ENCODE peak calls at places on chromosomes 13 and 19, in five cellular contexts. Z is K562, R is HepG2, G is A549, V is H1. D is an unnamed sample.

GRCh38 chr13:50277127-50277526 is 261.9 kb downstream of the KCNRG start:
- DNase-seq in Z (no peak), R (no peak), G (no peak), V (no peak), D (no peak)

GRCh38 chr19:18696023-18696422 is 12.5 kb downstream of the CRTC1 start:
- DNase-seq in Z (no peak), R (no peak), G (no peak), V (no peak), D (no peak)

GRCh38 chr13:24540236-24541126 is 27.9 kb upstream of the PARP4 start:
- DNase-seq in Z (peak), R (peak), G (peak), V (peak), D (no peak)

GRCh38 chr13:97306646-97307045 is 84.5 kb downstream of the MBNL2 start:
- DNase-seq in Z (no peak), R (peak), G (peak), V (no peak), D (no peak)

GRCh38 chr13:32445461-32445860 is 17.5 kb upstream of the N4BP2L1 start:
- DNase-seq in Z (no peak), R (no peak), G (no peak), V (no peak), D (no peak)

GRCh38 chr13:25300861-25301346 is 521 bp upstream of the NUP58 start:
- DNase-seq in Z (no peak), R (no peak), G (no peak), V (no peak), D (no peak)

GRCh38 chr19:48186541-48186991 is 16.1 kb downstream of the ZSWIM9 start:
- DNase-seq in Z (no peak), R (no peak), G (no peak), V (no peak), D (no peak)

GRCh38 chr13:79782541-79783216 is 301.7 kb downstream of the NDFIP2 start:
- DNase-seq in Z (no peak), R (peak), G (no peak), V (peak), D (peak)

GRCh38 chr13:44815507-44816074 is 173.7 kb downstream of the NUFIP1 start:
- DNase-seq in Z (no peak), R (peak), G (peak), V (no peak), D (peak)

GRCh38 chr19:45828945-45829344 is 13.8 kb upstream of the RSPH6A start:
- DNase-seq in Z (no peak), R (no peak), G (no peak), V (no peak), D (no peak)

GRCh38 chr13:35978607-35979316 is 152.4 kb downstream of the DCLK1 start:
- DNase-seq in Z (peak), R (peak), G (peak), V (peak), D (peak)

GRCh38 chr13:49308977-49309408 is 61.3 kb downstream of the CDADC1 start:
- DNase-seq in Z (no peak), R (no peak), G (no peak), V (no peak), D (peak)

GRCh38 chr19:10292206-10292788 is 2.5 kb downstream of the ICAM5 start:
- DNase-seq in Z (peak), R (peak), G (peak), V (peak), D (peak)

GRCh38 chr19:49272204-49272603 is 52.8 kb downstream of the SLC6A16 start:
- DNase-seq in Z (no peak), R (no peak), G (peak), V (no peak), D (peak)

GRCh38 chr19:49654581-49654980 is 11.1 kb downstream of the IRF3 start:
- DNase-seq in Z (no peak), R (no peak), G (no peak), V (no peak), D (no peak)

GRCh38 chr13:43087960-43088580 is 64.7 kb downstream of the DNAJC15 start:
- DNase-seq in Z (no peak), R (no peak), G (no peak), V (no peak), D (peak)

GRCh38 chr19:7856679-7857663 is 17.2 kb downstream of the PRR36 start:
- DNase-seq in Z (no peak), R (no peak), G (no peak), V (no peak), D (no peak)

GRCh38 chr13:43424386-43424785 is 362.4 kb downstream of the ENOX1 start:
- DNase-seq in Z (no peak), R (no peak), G (no peak), V (no peak), D (no peak)

GRCh38 chr13:74443623-74444022 is 309.4 kb upstream of the KLF12 start:
- DNase-seq in Z (no peak), R (no peak), G (peak), V (no peak), D (peak)

GRCh38 chr19:43664008-43664407 is 6.0 kb downstream of the PLAUR start:
- DNase-seq in Z (no peak), R (no peak), G (no peak), V (no peak), D (no peak)

GRCh38 chr13:72164811-72165210 is 297.8 kb upstream of the DACH1 start:
- DNase-seq in Z (no peak), R (no peak), G (no peak), V (no peak), D (no peak)

GRCh38 chr13:98083507-98083906 is 59.4 kb upstream of the FARP1 start:
- DNase-seq in Z (no peak), R (no peak), G (no peak), V (no peak), D (peak)

GRCh38 chr13:46795321-46795720 is 1.6 kb downstream of the ESD start:
- DNase-seq in Z (peak), R (no peak), G (no peak), V (no peak), D (no peak)

GRCh38 chr13:27374126-27374613 is 50.2 kb upstream of the GTF3A start:
- DNase-seq in Z (no peak), R (no peak), G (no peak), V (no peak), D (no peak)

GRCh38 chr19:12938536-12939291 is at the start of gene CALR:
- DNase-seq in Z (peak), R (no peak), G (peak), V (no peak), D (no peak)

GRCh38 chr13:93226623-93227279 is at the start of gene GPC6:
- DNase-seq in Z (peak), R (peak), G (peak), V (no peak), D (peak)

DNA sequence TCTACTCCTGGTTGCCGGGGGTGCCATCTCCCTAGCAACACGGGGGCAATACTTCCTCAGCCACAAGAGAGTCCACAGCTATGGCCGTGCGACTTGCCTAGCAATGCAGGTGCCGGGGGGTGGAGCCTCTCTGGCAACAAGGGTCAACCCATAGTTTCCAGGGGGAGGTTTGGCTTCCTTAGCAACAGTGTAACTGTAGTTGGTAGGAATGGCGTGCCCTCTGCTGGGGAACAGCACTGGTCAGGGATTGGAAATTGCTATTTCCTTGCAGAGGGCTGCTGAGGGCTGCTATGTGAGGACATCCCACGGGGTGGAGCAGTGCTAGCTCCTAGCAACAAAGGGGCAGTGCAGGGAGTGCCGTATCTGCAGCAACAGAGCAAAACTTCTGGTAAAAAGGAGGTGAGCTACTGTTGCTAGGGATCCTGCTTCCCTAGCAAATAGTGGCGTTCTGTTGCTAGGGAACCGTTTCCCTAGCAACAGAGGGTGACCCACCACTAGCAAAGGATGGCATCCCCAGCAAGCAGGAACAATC is 7.0 kb upstream of the TMC4 start:
- DNase-seq in Z (peak), R (peak), G (peak), V (peak), D (peak)
- TF ChIP-seq CTCF in Z (no peak), R (peak), G (peak), V (peak), D (peak)

DNA sequence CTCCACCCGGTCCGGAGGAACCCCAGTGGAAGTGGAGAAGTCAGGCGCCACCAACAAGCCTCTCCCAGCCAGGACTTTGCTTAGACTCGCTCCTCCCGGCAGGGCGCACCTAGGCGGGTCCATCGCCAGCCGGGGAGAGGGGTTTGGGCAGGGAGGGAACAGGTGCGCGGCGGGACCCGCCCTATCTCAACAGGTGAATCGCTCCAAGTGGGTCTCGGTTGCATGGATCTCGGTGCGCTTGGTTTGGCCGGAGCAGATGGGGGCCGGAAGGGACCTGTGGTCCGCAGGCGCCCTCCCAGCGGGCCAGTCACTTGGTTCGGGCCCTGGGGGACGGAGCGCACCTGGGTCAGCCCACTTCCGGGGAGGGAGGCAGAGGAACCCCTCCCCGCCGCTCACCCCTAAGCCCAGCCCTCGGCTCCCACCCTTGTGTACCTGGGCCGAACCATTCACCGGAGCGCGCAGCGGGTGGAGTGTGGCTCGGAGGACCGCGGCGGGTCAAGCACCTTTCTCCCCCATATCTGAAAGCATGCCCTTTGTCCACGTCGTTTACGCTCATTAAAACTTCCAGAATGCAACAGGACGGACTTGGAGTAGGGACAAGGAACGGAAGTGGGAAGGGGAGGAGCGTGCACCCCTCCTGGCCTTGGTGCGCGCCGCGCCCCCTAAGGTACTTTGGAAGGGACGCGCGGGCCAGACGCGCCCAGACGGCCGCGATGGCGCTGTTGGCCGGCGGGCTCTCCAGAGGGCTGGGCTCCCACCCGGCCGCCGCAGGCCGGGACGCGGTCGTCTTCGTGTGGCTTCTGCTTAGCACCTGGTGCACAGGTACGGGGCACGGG is at the start of gene LSR:
- DNase-seq in Z (peak), R (peak), G (peak), V (peak), D (no peak)
- TF ChIP-seq MAFK in Z (no peak), R (no peak), G (no peak), V (no peak), D (no peak)

GRCh38 chr13:29589234-29589633 is 6.3 kb downstream of the SLC7A1 start:
- DNase-seq in Z (no peak), R (no peak), G (no peak), V (no peak), D (peak)

GRCh38 chr13:29591310-29591709 is 4.2 kb downstream of the SLC7A1 start:
- DNase-seq in Z (no peak), R (no peak), G (no peak), V (no peak), D (peak)

GRCh38 chr13:29593605-29594297 is 1.7 kb downstream of the SLC7A1 start:
- DNase-seq in Z (no peak), R (no peak), G (no peak), V (no peak), D (no peak)

GRCh38 chr13:29587645-29588044 is 7.8 kb downstream of the SLC7A1 start:
- DNase-seq in Z (no peak), R (no peak), G (no peak), V (no peak), D (peak)

GRCh38 chr13:29589967-29590366 is 5.5 kb downstream of the SLC7A1 start:
- DNase-seq in Z (no peak), R (no peak), G (no peak), V (no peak), D (no peak)
- TF ChIP-seq CTCF in Z (no peak), R (peak), G (no peak), V (peak), D (peak)

DNA sequence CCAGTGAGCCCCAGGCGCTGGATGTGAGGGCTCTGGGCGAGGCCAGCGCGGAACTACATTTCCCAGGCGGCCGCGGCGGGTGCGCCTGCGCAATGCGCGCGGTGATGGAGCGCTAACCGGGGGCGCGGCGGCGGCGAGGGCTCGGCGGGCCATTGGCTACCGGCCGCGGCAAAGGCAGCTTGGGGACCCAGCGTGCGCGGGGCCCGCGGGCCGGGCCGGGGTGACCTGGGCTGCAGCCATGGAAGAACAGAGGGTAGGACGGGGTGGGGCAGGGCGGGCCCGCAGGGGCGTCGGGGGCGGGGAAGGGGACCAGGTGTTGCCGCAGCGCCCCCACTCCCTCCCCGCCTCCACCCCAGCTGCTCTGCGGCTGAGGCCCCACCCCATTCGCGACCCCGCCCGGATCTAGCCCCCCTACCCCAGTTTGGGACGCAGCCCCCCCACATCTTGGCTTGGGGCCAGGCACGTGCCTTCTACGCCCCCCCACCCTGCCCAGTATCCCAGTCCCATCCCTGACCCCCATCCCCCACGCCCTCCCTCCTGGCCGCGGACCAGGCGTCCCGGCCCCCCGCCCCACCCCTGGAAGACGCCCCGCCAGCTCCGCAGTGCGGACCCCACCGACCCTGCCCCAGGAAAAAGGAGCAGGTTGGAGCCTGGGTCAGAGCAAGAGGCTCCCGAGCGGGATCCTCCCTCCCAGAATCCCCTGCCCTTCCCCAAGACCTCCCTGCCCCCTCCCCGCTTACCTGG is at the start of gene FSD1:
- DNase-seq in Z (peak), R (no peak), G (peak), V (peak), D (peak)
- TF ChIP-seq MAFK in Z (no peak), R (no peak), G (no peak), V (no peak), D (no peak)

DNA sequence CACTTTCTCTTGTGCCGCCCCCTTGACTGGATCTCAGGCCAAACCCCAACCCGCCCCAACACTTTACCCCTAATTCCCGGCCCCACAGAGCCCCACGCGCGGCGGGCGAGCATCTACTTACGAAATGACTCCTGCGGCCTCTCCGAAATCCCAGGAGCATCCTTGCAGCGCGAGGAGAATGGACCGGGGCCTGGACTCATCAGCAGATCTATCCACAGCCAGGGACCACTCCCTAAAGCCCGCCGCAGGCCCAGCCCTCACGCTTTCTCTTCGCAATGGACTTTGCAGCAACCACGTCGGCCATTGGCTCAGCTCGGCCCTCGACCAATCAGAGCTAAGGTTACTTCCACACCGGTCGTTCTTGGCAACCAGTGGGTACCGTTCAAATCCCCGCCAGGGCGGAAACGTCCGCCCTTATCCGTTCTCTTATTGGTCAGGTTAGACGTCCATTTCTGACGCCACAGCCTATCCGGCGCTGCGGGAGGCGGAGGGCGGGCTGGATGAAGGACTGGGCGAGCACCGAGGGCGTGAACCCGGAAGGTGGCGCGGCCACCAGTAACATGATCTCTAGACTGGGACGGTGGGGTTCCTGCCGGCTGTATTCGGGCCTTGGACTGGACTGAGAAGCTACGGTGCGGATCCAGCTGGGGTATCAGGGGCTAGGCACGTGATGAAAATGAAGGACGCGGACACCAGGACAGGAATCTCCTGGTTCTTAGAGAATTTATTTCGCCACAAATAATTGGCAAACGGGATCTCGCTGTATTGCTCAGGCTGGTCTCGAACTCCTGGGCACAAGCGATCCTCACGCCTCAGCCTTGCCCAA is at the start of the genes CEP89 and FAAP24:
- DNase-seq in Z (peak), R (peak), G (peak), V (peak), D (peak)
- TF ChIP-seq CTCF in Z (no peak), R (peak), G (no peak), V (peak), D (no peak)

D was measured in IMR-90.